ENCODE peak calls at places on chromosomes 16 and 17, in nine cellular contexts. K, S, X, A, Q, G, D, W and O are unnamed samples.

GRCh38 chr16:30741461-30741914 is 6.7 kb upstream of the PHKG2 start:
- DNase-seq in K (peak), S (no peak), X (no peak), A (no peak), Q (peak), G (peak), D (no peak), W (no peak), O (peak)

GRCh38 chr17:78272914-78273258 is 41.5 kb downstream of the TMEM235 start:
- DNase-seq in K (no peak), S (no peak), X (no peak), A (no peak), Q (no peak), G (no peak), D (no peak), W (no peak), O (no peak)

GRCh38 chr16:24499193-24499814 is 40.1 kb upstream of the RBBP6 start:
- DNase-seq in K (peak), S (no peak), X (peak), A (peak), Q (no peak), G (peak), D (peak), W (peak), O (peak)

GRCh38 chr16:85656351-85657266 is 32.1 kb downstream of the GINS2 start:
- DNase-seq in K (no peak), S (no peak), X (no peak), A (no peak), Q (no peak), G (peak), D (no peak), W (no peak), O (peak)

GRCh38 chr16:29821663-29822115 is 1.4 kb downstream of the MVP start:
- DNase-seq in K (peak), S (no peak), X (no peak), A (no peak), Q (no peak), G (peak), D (no peak), W (no peak), O (peak)

GRCh38 chr17:47808036-47808829 is 13.4 kb downstream of the OSBPL7 start:
- DNase-seq in K (no peak), S (no peak), X (no peak), A (no peak), Q (no peak), G (no peak), D (no peak), W (no peak), O (no peak)

GRCh38 chr16:2835638-2836493 is 5.8 kb downstream of the ZG16B start:
- DNase-seq in K (peak), S (no peak), X (peak), A (no peak), Q (no peak), G (peak), D (no peak), W (no peak), O (peak)

GRCh38 chr17:8740486-8740885 is 4.2 kb downstream of the CCDC42 start:
- DNase-seq in K (no peak), S (no peak), X (no peak), A (no peak), Q (peak), G (no peak), D (peak), W (no peak), O (no peak)

GRCh38 chr17:34067009-34067408 is 188.1 kb upstream of the CCL2 start:
- DNase-seq in K (no peak), S (no peak), X (peak), A (no peak), Q (no peak), G (no peak), D (no peak), W (no peak), O (no peak)

GRCh38 chr17:60740584-60740983 is 62.9 kb downstream of the BCAS3 start:
- DNase-seq in K (no peak), S (no peak), X (no peak), A (no peak), Q (no peak), G (no peak), D (no peak), W (no peak), O (no peak)

GRCh38 chr17:68599091-68599872 is 1.9 kb downstream of the FAM20A start:
- DNase-seq in K (peak), S (no peak), X (no peak), A (no peak), Q (no peak), G (peak), D (no peak), W (no peak), O (no peak)